ENCODE peak calls at places on chromosomes 3 and 15, in nine cellular contexts. One of them, this sample, is unnamed.

GRCh38 chr15:34621675-34622074 is 38.2 kb upstream of the GOLGA8B start:
- DNase-seq in stimulated activated naive B cell treated with anti-CD40 and anti-IgM and Interleukin-4, amounts not matched to agents 10 μg/mL and 1 μg/mL and 100 μg/mL, for 72 hours: no peak
- DNase-seq in head of caudate nucleus: no peak
- DNase-seq in K562: peak
- DNase-seq in Caco-2: no peak
- DNase-seq in stimulated activated CD4-positive, alpha-beta T cell treated with anti-CD3 and anti-CD28 coated beads, TNF-alpha, amount 100 ng/mL, for 24 hours: no peak
- DNase-seq in NCI-H510A treated with DMSO at 0.1 percent for 48 hours: no peak
- DNase-seq in AG10803: peak
- DNase-seq in hepatocyte: no peak
- DNase-seq in this sample: peak

GRCh38 chr3:94928921-94929320 is 866.1 kb downstream of the NSUN3 start:
- DNase-seq in Caco-2: peak
- DNase-seq in K562: peak
- DNase-seq in stimulated activated naive B cell treated with anti-CD40 and anti-IgM and Interleukin-4, amounts not matched to agents 10 μg/mL and 1 μg/mL and 100 μg/mL, for 72 hours: no peak
- DNase-seq in head of caudate nucleus: no peak
- DNase-seq in AG10803: no peak
- DNase-seq in NCI-H510A treated with DMSO at 0.1 percent for 48 hours: peak
- DNase-seq in hepatocyte: peak
- DNase-seq in stimulated activated CD4-positive, alpha-beta T cell treated with anti-CD3 and anti-CD28 coated beads, TNF-alpha, amount 100 ng/mL, for 24 hours: no peak
- DNase-seq in this sample: peak

GRCh38 chr15:50068016-50068415 is 51.0 kb downstream of the ATP8B4 start:
- DNase-seq in K562: no peak
- DNase-seq in AG10803: no peak
- DNase-seq in Caco-2: no peak
- DNase-seq in head of caudate nucleus: no peak
- DNase-seq in stimulated activated naive B cell treated with anti-CD40 and anti-IgM and Interleukin-4, amounts not matched to agents 10 μg/mL and 1 μg/mL and 100 μg/mL, for 72 hours: no peak
- DNase-seq in stimulated activated CD4-positive, alpha-beta T cell treated with anti-CD3 and anti-CD28 coated beads, TNF-alpha, amount 100 ng/mL, for 24 hours: no peak
- DNase-seq in hepatocyte: peak
- DNase-seq in NCI-H510A treated with DMSO at 0.1 percent for 48 hours: no peak
- DNase-seq in this sample: no peak

GRCh38 chr15:48149858-48150257 is 28.2 kb downstream of the MYEF2 start:
- DNase-seq in stimulated activated naive B cell treated with anti-CD40 and anti-IgM and Interleukin-4, amounts not matched to agents 10 μg/mL and 1 μg/mL and 100 μg/mL, for 72 hours: no peak
- DNase-seq in NCI-H510A treated with DMSO at 0.1 percent for 48 hours: no peak
- DNase-seq in Caco-2: no peak
- DNase-seq in stimulated activated CD4-positive, alpha-beta T cell treated with anti-CD3 and anti-CD28 coated beads, TNF-alpha, amount 100 ng/mL, for 24 hours: no peak
- DNase-seq in AG10803: peak
- DNase-seq in hepatocyte: no peak
- DNase-seq in head of caudate nucleus: no peak
- DNase-seq in K562: no peak
- DNase-seq in this sample: peak

GRCh38 chr3:180199396-180199795 is 162.7 kb upstream of the PEX5L start:
- DNase-seq in hepatocyte: no peak
- DNase-seq in NCI-H510A treated with DMSO at 0.1 percent for 48 hours: no peak
- DNase-seq in K562: no peak
- DNase-seq in Caco-2: no peak
- DNase-seq in AG10803: no peak
- DNase-seq in stimulated activated CD4-positive, alpha-beta T cell treated with anti-CD3 and anti-CD28 coated beads, TNF-alpha, amount 100 ng/mL, for 24 hours: no peak
- DNase-seq in head of caudate nucleus: no peak
- DNase-seq in stimulated activated naive B cell treated with anti-CD40 and anti-IgM and Interleukin-4, amounts not matched to agents 10 μg/mL and 1 μg/mL and 100 μg/mL, for 72 hours: no peak
- DNase-seq in this sample: no peak

GRCh38 chr3:73766599-73767378 is 142.0 kb upstream of the PDZRN3 start:
- DNase-seq in hepatocyte: peak
- DNase-seq in stimulated activated CD4-positive, alpha-beta T cell treated with anti-CD3 and anti-CD28 coated beads, TNF-alpha, amount 100 ng/mL, for 24 hours: no peak
- DNase-seq in head of caudate nucleus: no peak
- DNase-seq in NCI-H510A treated with DMSO at 0.1 percent for 48 hours: no peak
- DNase-seq in stimulated activated naive B cell treated with anti-CD40 and anti-IgM and Interleukin-4, amounts not matched to agents 10 μg/mL and 1 μg/mL and 100 μg/mL, for 72 hours: no peak
- DNase-seq in AG10803: peak
- DNase-seq in K562: no peak
- DNase-seq in Caco-2: no peak
- DNase-seq in this sample: peak

GRCh38 chr3:111955876-111956275 is 22.9 kb upstream of the ABHD10 start:
- DNase-seq in stimulated activated CD4-positive, alpha-beta T cell treated with anti-CD3 and anti-CD28 coated beads, TNF-alpha, amount 100 ng/mL, for 24 hours: no peak
- DNase-seq in Caco-2: no peak
- DNase-seq in NCI-H510A treated with DMSO at 0.1 percent for 48 hours: no peak
- DNase-seq in AG10803: no peak
- DNase-seq in stimulated activated naive B cell treated with anti-CD40 and anti-IgM and Interleukin-4, amounts not matched to agents 10 μg/mL and 1 μg/mL and 100 μg/mL, for 72 hours: no peak
- DNase-seq in hepatocyte: no peak
- DNase-seq in head of caudate nucleus: no peak
- DNase-seq in K562: no peak
- DNase-seq in this sample: no peak

GRCh38 chr15:68000754-68001153 is 53.4 kb upstream of the PIAS1 start:
- DNase-seq in stimulated activated naive B cell treated with anti-CD40 and anti-IgM and Interleukin-4, amounts not matched to agents 10 μg/mL and 1 μg/mL and 100 μg/mL, for 72 hours: no peak
- DNase-seq in Caco-2: no peak
- DNase-seq in AG10803: no peak
- DNase-seq in head of caudate nucleus: no peak
- DNase-seq in NCI-H510A treated with DMSO at 0.1 percent for 48 hours: no peak
- DNase-seq in stimulated activated CD4-positive, alpha-beta T cell treated with anti-CD3 and anti-CD28 coated beads, TNF-alpha, amount 100 ng/mL, for 24 hours: no peak
- DNase-seq in K562: no peak
- DNase-seq in hepatocyte: no peak
- DNase-seq in this sample: no peak

GRCh38 chr3:52606373-52607085 is 70.1 kb downstream of the UQCC5 start:
- DNase-seq in AG10803: peak
- DNase-seq in stimulated activated CD4-positive, alpha-beta T cell treated with anti-CD3 and anti-CD28 coated beads, TNF-alpha, amount 100 ng/mL, for 24 hours: no peak
- DNase-seq in K562: peak
- DNase-seq in hepatocyte: peak
- DNase-seq in Caco-2: no peak
- DNase-seq in NCI-H510A treated with DMSO at 0.1 percent for 48 hours: peak
- DNase-seq in head of caudate nucleus: no peak
- DNase-seq in stimulated activated naive B cell treated with anti-CD40 and anti-IgM and Interleukin-4, amounts not matched to agents 10 μg/mL and 1 μg/mL and 100 μg/mL, for 72 hours: no peak
- DNase-seq in this sample: peak

GRCh38 chr3:194009892-194010533 is 125.9 kb upstream of the HES1 start:
- DNase-seq in K562: no peak
- DNase-seq in stimulated activated naive B cell treated with anti-CD40 and anti-IgM and Interleukin-4, amounts not matched to agents 10 μg/mL and 1 μg/mL and 100 μg/mL, for 72 hours: no peak
- DNase-seq in AG10803: no peak
- DNase-seq in NCI-H510A treated with DMSO at 0.1 percent for 48 hours: peak
- DNase-seq in stimulated activated CD4-positive, alpha-beta T cell treated with anti-CD3 and anti-CD28 coated beads, TNF-alpha, amount 100 ng/mL, for 24 hours: no peak
- DNase-seq in hepatocyte: no peak
- DNase-seq in Caco-2: no peak
- DNase-seq in head of caudate nucleus: no peak
- DNase-seq in this sample: no peak

GRCh38 chr3:8663177-8664061 is 18.8 kb upstream of the SSUH2 start:
- DNase-seq in head of caudate nucleus: peak
- DNase-seq in hepatocyte: peak
- DNase-seq in K562: peak
- DNase-seq in Caco-2: peak
- DNase-seq in AG10803: peak
- DNase-seq in NCI-H510A treated with DMSO at 0.1 percent for 48 hours: peak
- DNase-seq in stimulated activated naive B cell treated with anti-CD40 and anti-IgM and Interleukin-4, amounts not matched to agents 10 μg/mL and 1 μg/mL and 100 μg/mL, for 72 hours: no peak
- DNase-seq in stimulated activated CD4-positive, alpha-beta T cell treated with anti-CD3 and anti-CD28 coated beads, TNF-alpha, amount 100 ng/mL, for 24 hours: peak
- DNase-seq in this sample: peak

GRCh38 chr3:53046171-53047170 is 598 bp upstream of the SFMBT1 start:
- DNase-seq in stimulated activated naive B cell treated with anti-CD40 and anti-IgM and Interleukin-4, amounts not matched to agents 10 μg/mL and 1 μg/mL and 100 μg/mL, for 72 hours: peak
- DNase-seq in stimulated activated CD4-positive, alpha-beta T cell treated with anti-CD3 and anti-CD28 coated beads, TNF-alpha, amount 100 ng/mL, for 24 hours: peak
- DNase-seq in K562: peak
- DNase-seq in AG10803: peak
- DNase-seq in head of caudate nucleus: peak
- DNase-seq in hepatocyte: peak
- DNase-seq in Caco-2: peak
- DNase-seq in NCI-H510A treated with DMSO at 0.1 percent for 48 hours: no peak
- DNase-seq in this sample: peak

GRCh38 chr15:64105113-64105704 is 9.4 kb downstream of the SNX1 start:
- DNase-seq in NCI-H510A treated with DMSO at 0.1 percent for 48 hours: no peak
- DNase-seq in Caco-2: no peak
- DNase-seq in hepatocyte: peak
- DNase-seq in K562: peak
- DNase-seq in AG10803: peak
- DNase-seq in stimulated activated naive B cell treated with anti-CD40 and anti-IgM and Interleukin-4, amounts not matched to agents 10 μg/mL and 1 μg/mL and 100 μg/mL, for 72 hours: no peak
- DNase-seq in stimulated activated CD4-positive, alpha-beta T cell treated with anti-CD3 and anti-CD28 coated beads, TNF-alpha, amount 100 ng/mL, for 24 hours: no peak
- DNase-seq in head of caudate nucleus: no peak
- DNase-seq in this sample: peak

GRCh38 chr3:112351823-112352222 is 18.9 kb downstream of the CD200 start:
- DNase-seq in hepatocyte: no peak
- DNase-seq in AG10803: no peak
- DNase-seq in head of caudate nucleus: no peak
- DNase-seq in stimulated activated naive B cell treated with anti-CD40 and anti-IgM and Interleukin-4, amounts not matched to agents 10 μg/mL and 1 μg/mL and 100 μg/mL, for 72 hours: no peak
- DNase-seq in NCI-H510A treated with DMSO at 0.1 percent for 48 hours: peak
- DNase-seq in Caco-2: no peak
- DNase-seq in K562: no peak
- DNase-seq in stimulated activated CD4-positive, alpha-beta T cell treated with anti-CD3 and anti-CD28 coated beads, TNF-alpha, amount 100 ng/mL, for 24 hours: no peak
- DNase-seq in this sample: no peak

GRCh38 chr3:66904336-66904735 is 93.8 kb upstream of the KBTBD8 start:
- DNase-seq in hepatocyte: no peak
- DNase-seq in NCI-H510A treated with DMSO at 0.1 percent for 48 hours: no peak
- DNase-seq in stimulated activated CD4-positive, alpha-beta T cell treated with anti-CD3 and anti-CD28 coated beads, TNF-alpha, amount 100 ng/mL, for 24 hours: no peak
- DNase-seq in AG10803: no peak
- DNase-seq in Caco-2: no peak
- DNase-seq in K562: no peak
- DNase-seq in stimulated activated naive B cell treated with anti-CD40 and anti-IgM and Interleukin-4, amounts not matched to agents 10 μg/mL and 1 μg/mL and 100 μg/mL, for 72 hours: no peak
- DNase-seq in head of caudate nucleus: no peak
- DNase-seq in this sample: no peak

GRCh38 chr3:42149537-42150426 is 58.6 kb downstream of the TRAK1 start:
- DNase-seq in AG10803: no peak
- DNase-seq in stimulated activated CD4-positive, alpha-beta T cell treated with anti-CD3 and anti-CD28 coated beads, TNF-alpha, amount 100 ng/mL, for 24 hours: no peak
- DNase-seq in stimulated activated naive B cell treated with anti-CD40 and anti-IgM and Interleukin-4, amounts not matched to agents 10 μg/mL and 1 μg/mL and 100 μg/mL, for 72 hours: no peak
- DNase-seq in head of caudate nucleus: no peak
- DNase-seq in K562: no peak
- DNase-seq in NCI-H510A treated with DMSO at 0.1 percent for 48 hours: no peak
- DNase-seq in hepatocyte: peak
- DNase-seq in Caco-2: peak
- DNase-seq in this sample: no peak

GRCh38 chr3:138426211-138426610 is 8.2 kb upstream of the ESYT3 start:
- DNase-seq in AG10803: peak
- DNase-seq in stimulated activated naive B cell treated with anti-CD40 and anti-IgM and Interleukin-4, amounts not matched to agents 10 μg/mL and 1 μg/mL and 100 μg/mL, for 72 hours: no peak
- DNase-seq in stimulated activated CD4-positive, alpha-beta T cell treated with anti-CD3 and anti-CD28 coated beads, TNF-alpha, amount 100 ng/mL, for 24 hours: no peak
- DNase-seq in Caco-2: no peak
- DNase-seq in NCI-H510A treated with DMSO at 0.1 percent for 48 hours: no peak
- DNase-seq in hepatocyte: no peak
- DNase-seq in head of caudate nucleus: no peak
- DNase-seq in K562: no peak
- DNase-seq in this sample: peak

GRCh38 chr3:196414469-196414868 is 17.8 kb downstream of the UBXN7 start:
- DNase-seq in AG10803: no peak
- DNase-seq in stimulated activated naive B cell treated with anti-CD40 and anti-IgM and Interleukin-4, amounts not matched to agents 10 μg/mL and 1 μg/mL and 100 μg/mL, for 72 hours: no peak
- DNase-seq in K562: no peak
- DNase-seq in Caco-2: no peak
- DNase-seq in stimulated activated CD4-positive, alpha-beta T cell treated with anti-CD3 and anti-CD28 coated beads, TNF-alpha, amount 100 ng/mL, for 24 hours: no peak
- DNase-seq in head of caudate nucleus: no peak
- DNase-seq in hepatocyte: no peak
- DNase-seq in NCI-H510A treated with DMSO at 0.1 percent for 48 hours: no peak
- DNase-seq in this sample: peak

GRCh38 chr3:69309810-69310209 is 76.1 kb downstream of the FRMD4B start:
- DNase-seq in Caco-2: no peak
- DNase-seq in hepatocyte: peak
- DNase-seq in NCI-H510A treated with DMSO at 0.1 percent for 48 hours: no peak
- DNase-seq in stimulated activated CD4-positive, alpha-beta T cell treated with anti-CD3 and anti-CD28 coated beads, TNF-alpha, amount 100 ng/mL, for 24 hours: no peak
- DNase-seq in head of caudate nucleus: no peak
- DNase-seq in stimulated activated naive B cell treated with anti-CD40 and anti-IgM and Interleukin-4, amounts not matched to agents 10 μg/mL and 1 μg/mL and 100 μg/mL, for 72 hours: no peak
- DNase-seq in K562: peak
- DNase-seq in AG10803: peak
- DNase-seq in this sample: peak

GRCh38 chr3:40864915-40865314 is 334.4 kb upstream of the CTNNB1 start:
- DNase-seq in NCI-H510A treated with DMSO at 0.1 percent for 48 hours: no peak
- DNase-seq in AG10803: no peak
- DNase-seq in K562: no peak
- DNase-seq in stimulated activated CD4-positive, alpha-beta T cell treated with anti-CD3 and anti-CD28 coated beads, TNF-alpha, amount 100 ng/mL, for 24 hours: no peak
- DNase-seq in stimulated activated naive B cell treated with anti-CD40 and anti-IgM and Interleukin-4, amounts not matched to agents 10 μg/mL and 1 μg/mL and 100 μg/mL, for 72 hours: no peak
- DNase-seq in head of caudate nucleus: no peak
- DNase-seq in Caco-2: no peak
- DNase-seq in hepatocyte: no peak
- DNase-seq in this sample: no peak

This sample was measured in GM23248.